ENCODE peak calls at places on chromosomes 16 and 17, in four cellular contexts. I, U, M and B are unnamed samples.

GRCh38 chr16:66840883-66841282 is 3.3 kb upstream of the CA7 start:
- DNase-seq in I (no peak), U (no peak), M (no peak), B (no peak)

GRCh38 chr16:825298-826061 is 24.9 kb upstream of the GNG13 start:
- DNase-seq in I (peak; percentile 77), U (no peak), M (no peak), B (no peak)

GRCh38 chr16:57750796-57751538 is 15.4 kb downstream of the KATNB1 start:
- DNase-seq in I (no peak), U (no peak), M (no peak), B (no peak)

GRCh38 chr16:51937771-51938170 is 609.2 kb downstream of the TOX3 start:
- DNase-seq in I (no peak), U (no peak), M (no peak), B (no peak)

GRCh38 chr16:26762596-26762995 is 304.1 kb upstream of the C16orf82 start:
- DNase-seq in I (no peak), U (no peak), M (no peak), B (no peak)

GRCh38 chr16:54928421-54929089 is 2.1 kb upstream of the IRX5 start:
- DNase-seq in I (peak; percentile 80), U (peak; percentile 73), M (no peak), B (no peak)

GRCh38 chr17:32240745-32241144 is 24.9 kb upstream of the RHBDL3 start:
- DNase-seq in I (no peak), U (no peak), M (no peak), B (no peak)

GRCh38 chr17:45931677-45932076 is 37.3 kb downstream of the MAPT start:
- DNase-seq in I (no peak), U (no peak), M (no peak), B (no peak)

GRCh38 chr17:8359769-8360168 is 16.7 kb downstream of the KRABD2 start:
- DNase-seq in I (no peak), U (peak; percentile 38), M (no peak), B (no peak)

GRCh38 chr17:1588781-1589585 is 26.4 kb upstream of the PITPNA start:
- DNase-seq in I (no peak), U (no peak), M (no peak), B (no peak)

GRCh38 chr16:87945351-87946042 is 5.7 kb upstream of the BANP start:
- DNase-seq in I (peak; percentile 90), U (no peak), M (no peak), B (no peak)

GRCh38 chr17:28925912-28926365 is 23.1 kb upstream of the DHRS13 start:
- DNase-seq in I (no peak), U (no peak), M (peak; percentile 47), B (no peak)

GRCh38 chr17:68437979-68438877 is 19.1 kb downstream of the WIPI1 start:
- DNase-seq in I (no peak), U (peak; percentile 77), M (no peak), B (no peak)

GRCh38 chr17:40541060-40541872 is 24.0 kb downstream of the CCR7 start:
- DNase-seq in I (no peak), U (no peak), M (no peak), B (no peak)
- TF ChIP-seq NRF1 in I (no peak), U (no peak), M (no peak), B (no peak)

DNA sequence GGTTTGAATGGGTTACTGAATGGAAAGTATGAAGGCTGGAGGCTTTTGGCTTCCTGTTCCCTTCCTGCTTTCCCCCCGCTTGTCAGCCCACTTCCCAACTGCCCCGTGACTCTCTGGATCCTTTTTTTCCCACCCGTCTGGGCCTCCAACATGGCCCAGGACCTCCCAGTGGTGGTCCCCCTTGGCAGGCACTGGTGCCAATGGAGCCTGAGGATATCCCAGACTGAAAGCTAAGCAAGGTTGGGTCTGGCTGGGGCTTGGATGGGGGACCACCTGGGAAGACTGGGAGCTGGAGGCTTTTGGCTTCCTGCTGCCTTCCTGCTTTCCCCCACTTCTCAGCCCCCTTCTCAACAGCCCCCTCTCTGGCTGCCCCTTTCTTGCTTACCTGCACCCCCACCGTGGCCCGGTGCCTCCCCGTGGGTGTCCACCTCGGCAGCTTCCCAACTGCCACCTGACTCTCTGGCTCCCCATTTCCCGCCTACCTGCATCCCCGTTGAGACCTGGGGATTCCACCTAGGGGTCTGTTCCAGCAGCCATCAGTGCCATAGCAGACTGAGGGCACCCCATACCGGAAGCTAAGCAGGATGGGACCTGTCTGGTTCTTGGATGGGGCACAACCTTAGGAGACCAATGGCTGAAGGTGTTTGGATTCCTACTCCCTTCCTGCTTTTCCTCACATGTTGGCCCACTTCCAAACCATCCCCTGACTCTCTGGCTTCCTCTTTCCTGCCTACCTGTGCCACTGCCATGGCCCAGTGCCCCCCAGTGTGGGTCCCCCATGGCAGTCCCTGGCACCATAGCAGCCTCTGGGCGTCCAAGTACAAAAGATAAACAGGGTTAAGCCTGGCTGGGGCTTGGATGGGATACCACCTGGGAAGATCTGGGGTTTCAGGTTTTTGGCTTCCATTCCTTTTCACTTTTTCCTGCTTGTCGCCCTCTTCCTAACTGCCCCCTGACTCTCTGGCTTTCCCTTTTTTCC is 2295.3 kb downstream of the TP53TG3F start:
- DNase-seq in I (no peak), U (no peak), M (no peak), B (no peak)
- H3K9me3 ChIP-seq in I (no peaks in the 10 kb centered on the region), U (no peaks in the 10 kb centered on the region), M (no peaks in the 10 kb centered on the region), B (peaks cover 77% of the 10 kb centered on the region)

DNA sequence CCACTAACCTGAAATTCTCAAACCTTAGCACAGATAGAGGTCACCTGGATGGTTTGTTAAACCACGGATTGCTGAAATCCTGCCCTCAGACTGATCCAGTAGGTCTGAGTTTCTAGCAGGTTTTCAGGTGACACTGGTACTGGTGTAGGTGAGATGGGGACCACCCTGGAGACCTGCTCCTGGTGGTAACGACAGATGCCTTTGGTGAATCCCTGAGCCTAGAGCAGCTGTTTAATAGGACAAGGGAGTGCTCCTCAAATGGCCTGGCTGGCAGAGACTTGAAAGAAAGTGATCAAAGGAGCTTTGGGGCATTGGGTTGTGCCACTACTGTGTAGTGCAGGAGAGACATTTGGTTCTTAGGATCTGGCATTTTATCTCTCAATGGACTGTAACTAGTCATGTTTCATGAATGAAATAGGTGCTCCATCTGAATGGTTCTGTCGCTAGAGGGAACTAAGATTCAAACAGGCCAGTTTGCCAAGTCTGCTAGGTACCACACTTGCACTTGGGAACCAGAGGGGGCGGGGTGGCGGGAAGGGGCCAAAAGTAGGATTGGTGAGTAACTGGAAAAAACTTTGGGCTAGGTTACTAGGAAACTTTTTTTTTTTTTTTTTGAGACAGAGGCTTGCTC is 2.9 kb upstream of the IFI35 start:
- DNase-seq in I (no peak), U (no peak), M (no peak), B (no peak)
- TF ChIP-seq CTCF in I (no peak), U (no peak), M (no peak), B (no peak)

GRCh38 chr17:52136173-52136572 is 22.3 kb downstream of the CA10 start:
- DNase-seq in I (no peak), U (no peak), M (no peak), B (no peak)
- TF ChIP-seq NRF1 in I (no peak), U (no peak), M (no peak), B (no peak)

DNA sequence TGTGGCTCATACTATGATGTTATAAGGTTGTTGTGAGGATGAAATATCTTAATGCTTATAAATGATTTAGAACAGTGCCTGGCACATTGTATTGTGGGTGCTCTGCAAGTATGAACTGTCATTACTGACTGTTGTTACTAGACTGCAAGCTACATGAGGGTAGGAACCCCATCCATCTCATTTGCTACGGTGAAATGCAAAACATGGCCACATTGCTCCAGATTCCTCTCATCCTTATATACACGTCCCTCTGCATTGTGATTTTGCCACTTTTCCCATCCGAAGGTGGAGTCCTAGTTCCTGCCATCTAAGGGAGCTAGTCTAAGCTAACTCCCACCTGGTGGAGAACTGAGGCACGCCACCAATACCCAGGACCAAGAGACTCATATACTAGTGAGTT is 29.8 kb downstream of the HSBP1 start:
- DNase-seq in I (no peak), U (no peak), M (no peak), B (no peak)
- H3K9me3 ChIP-seq in I (no peaks in the 10 kb centered on the region), U (peaks cover 4% of the 10 kb centered on the region), M (no peaks in the 10 kb centered on the region), B (peaks cover 9% of the 10 kb centered on the region)

GRCh38 chr16:49439676-49440075 is 66.1 kb downstream of the C16orf78 start:
- DNase-seq in I (no peak), U (no peak), M (no peak), B (no peak)

GRCh38 chr16:49442805-49443204 is 69.2 kb downstream of the C16orf78 start:
- DNase-seq in I (no peak), U (no peak), M (no peak), B (no peak)

GRCh38 chr16:49443576-49443975 is 70.0 kb downstream of the C16orf78 start:
- DNase-seq in I (no peak), U (no peak), M (no peak), B (no peak)

GRCh38 chr16:49440156-49441065 is 66.8 kb downstream of the C16orf78 start:
- DNase-seq in I (peak; percentile 49), U (no peak), M (no peak), B (no peak)

GRCh38 chr16:49441366-49441780 is 67.8 kb downstream of the C16orf78 start:
- DNase-seq in I (peak; percentile 53), U (no peak), M (peak; percentile 71), B (peak; percentile 68)
- TF ChIP-seq CTCF in I (no peak), U (no peak), M (peak; percentile 38), B (no peak)

GRCh38 chr17:56653877-56654276 is 60.4 kb downstream of the NOG start:
- DNase-seq in I (peak; percentile 32), U (peak; percentile 15), M (peak; percentile 26), B (no peak)
- TF ChIP-seq NRF1 in I (no peak), U (no peak), M (no peak), B (no peak)

DNA sequence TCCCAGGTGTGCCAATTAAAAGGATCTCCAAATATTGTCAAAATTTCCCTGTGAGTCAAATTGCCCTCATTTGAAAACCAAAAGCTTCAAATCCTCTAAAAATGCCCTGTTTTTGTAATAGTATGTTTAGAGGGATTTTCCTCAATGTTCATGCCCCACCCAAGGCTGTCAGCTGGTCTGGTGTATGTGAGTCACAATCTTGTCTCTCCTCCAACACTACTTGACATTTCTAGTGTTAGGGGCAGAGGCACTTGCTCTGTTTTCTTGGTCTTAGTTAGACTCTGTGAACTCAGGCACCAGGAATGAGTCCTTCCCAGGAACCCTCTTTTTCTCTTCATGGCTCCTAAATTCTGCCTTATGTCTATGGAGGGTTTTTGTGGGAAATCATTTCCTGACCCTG is 634.8 kb downstream of the KCNJ2 start:
- DNase-seq in I (no peak), U (no peak), M (no peak), B (no peak)
- H3K9me3 ChIP-seq in I (no peaks in the 10 kb centered on the region), U (no peaks in the 10 kb centered on the region), M (no peaks in the 10 kb centered on the region), B (no peaks in the 10 kb centered on the region)

DNA sequence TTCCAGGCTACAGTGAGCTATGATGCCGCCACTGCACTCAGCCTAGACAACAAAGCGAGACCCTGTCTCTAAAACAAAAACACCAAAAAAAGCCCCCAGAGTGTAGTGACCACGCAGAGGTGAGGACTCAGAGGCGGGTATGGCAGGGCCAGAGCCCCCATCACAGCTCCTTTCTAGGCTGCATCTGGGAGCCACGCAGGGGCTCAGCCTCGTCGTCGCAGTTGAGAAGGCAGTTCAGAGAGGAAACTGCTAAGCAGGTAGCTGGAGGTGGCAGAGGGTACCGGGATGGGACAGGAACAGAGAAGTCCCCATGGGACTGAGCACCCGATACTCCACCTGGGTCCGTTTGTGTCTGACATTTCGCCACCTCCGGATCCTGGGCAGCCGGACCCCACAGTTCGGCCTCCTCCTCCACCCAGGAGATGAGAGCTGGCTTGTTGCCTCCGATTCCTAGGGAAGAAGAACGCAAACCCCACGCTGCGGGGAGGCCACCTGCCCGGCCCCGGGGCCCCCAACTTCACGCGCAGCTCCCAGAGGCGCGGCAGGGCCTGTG is 701 bp downstream of the ZNF764 start:
- DNase-seq in I (peak; percentile 42), U (no peak), M (no peak), B (no peak)
- TF ChIP-seq CTCF in I (no peak), U (no peak), M (no peak), B (no peak)